ENCODE peak calls at places on chromosomes 12 and 14, in seven cellular contexts. H is left lobe of liver; J is fibroblast of lung; S is stimulated activated effector memory CD8-positive, alpha-beta T cell treated with anti-CD3 and anti-CD28 coated beads, Interleukin-12 subunit alpha, Interleukin-12 subunit beta, amount 100 ng/mL, for 72 hours; G is posterior vena cava; P is mucosa of gallbladder; X is iPS-NIHi11. W is an unnamed sample.

GRCh38 chr14:105118646-105119409 is 49.7 kb downstream of the JAG2 start:
- DNase-seq in H (peak), S (no peak), X (peak), P (no peak), G (peak), J (no peak), W (no peak)

GRCh38 chr14:104794641-104795467 is 694 bp downstream of the AKT1 start:
- DNase-seq in J (peak), P (no peak), H (no peak), G (no peak), X (peak), S (peak), W (no peak)

GRCh38 chr12:12913626-12914388 is 22.4 kb downstream of the GPRC5A start:
- DNase-seq in X (no peak), S (no peak), J (no peak), P (no peak), H (no peak), G (peak), W (no peak)

GRCh38 chr14:69713127-69713800 is 53.7 kb upstream of the SRSF5 start:
- DNase-seq in S (no peak), X (peak), G (peak), H (no peak), J (no peak), P (no peak), W (peak)

GRCh38 chr14:21025374-21026151 is 702 bp upstream of the NDRG2 start:
- DNase-seq in P (peak), H (peak), X (peak), S (no peak), G (peak), J (no peak), W (no peak)

GRCh38 chr12:94429633-94430032 is 30.0 kb downstream of the CEP83 start:
- DNase-seq in P (no peak), G (no peak), S (no peak), H (no peak), X (no peak), J (no peak), W (no peak)

GRCh38 chr12:41013921-41014642 is 174.0 kb upstream of the PDZRN4 start:
- DNase-seq in P (no peak), G (no peak), X (no peak), S (no peak), H (no peak), J (no peak), W (no peak)

GRCh38 chr14:67285876-67286452 is 44.7 kb downstream of the PALS1 start:
- DNase-seq in H (no peak), X (peak), G (no peak), P (no peak), S (no peak), J (peak), W (no peak)

GRCh38 chr12:104751594-104751993 is 206.5 kb downstream of the SLC41A2 start:
- DNase-seq in X (no peak), P (no peak), G (no peak), S (no peak), H (no peak), J (no peak), W (no peak)

GRCh38 chr12:7017870-7018349 is 366 bp downstream of the LPCAT3 start:
- DNase-seq in P (no peak), S (no peak), H (no peak), X (peak), J (no peak), G (no peak), W (no peak)

GRCh38 chr14:30621354-30621953 is 665 bp upstream of the SCFD1 start:
- DNase-seq in G (peak), P (no peak), H (no peak), J (no peak), S (no peak), X (peak), W (no peak)